ENCODE peak calls at places on chromosomes 4 and X, in ten cellular contexts. Z, W, F, L, J, X, G, M, N and P are unnamed samples. For H3K4me1, the result is how much of the 10 kb centered on the place peaks cover.

GRCh38 chrX:71366674-71367256 is 608 bp downstream of the TAF1 start:
- DNase-seq in Z (peak), W (no peak), F (no peak), L (peak), J (peak), X (peak), G (no peak), M (peak), N (no peak), P (peak)

GRCh38 chr4:67327245-67327860 is 217.9 kb downstream of the CENPC start:
- DNase-seq in Z (peak), W (peak), F (no peak), L (peak), J (peak), X (no peak), G (peak), M (peak), N (peak), P (peak)

GRCh38 chr4:25500626-25501318 is 123.7 kb downstream of the ANAPC4 start:
- DNase-seq in Z (no peak), W (no peak), F (no peak), L (no peak), J (no peak), X (no peak), G (no peak), M (no peak), N (no peak), P (no peak)

GRCh38 chr4:19266566-19266965 is 985.1 kb upstream of the SLIT2 start:
- DNase-seq in Z (no peak), W (no peak), F (no peak), L (no peak), J (no peak), X (no peak), G (no peak), M (no peak), N (no peak), P (no peak)

GRCh38 chrX:47358387-47359065 is 11.9 kb upstream of the ZNF157 start:
- DNase-seq in Z (no peak), W (no peak), F (no peak), L (no peak), J (no peak), X (no peak), G (no peak), M (no peak), N (no peak), P (no peak)

GRCh38 chr4:2244947-2245786 is 3.2 kb upstream of the HAUS3 start:
- DNase-seq in Z (no peak), W (no peak), F (no peak), L (no peak), J (no peak), X (no peak), G (no peak), M (no peak), N (no peak), P (no peak)

GRCh38 chrX:33205321-33205720 is 6.0 kb downstream of the DMD start:
- DNase-seq in Z (no peak), W (no peak), F (no peak), L (no peak), J (peak), X (no peak), G (no peak), M (no peak), N (no peak), P (no peak)

GRCh38 chr4:36997727-36998126 is 246.8 kb upstream of the NWD2 start:
- DNase-seq in Z (no peak), W (no peak), F (no peak), L (no peak), J (no peak), X (no peak), G (no peak), M (no peak), N (no peak), P (no peak)

GRCh38 chrX:77085372-77085771 is 361.8 kb upstream of the FGF16 start:
- DNase-seq in Z (no peak), W (no peak), F (no peak), L (no peak), J (no peak), X (no peak), G (no peak), M (no peak), N (no peak), P (no peak)

GRCh38 chrX:132375941-132376340 is 112.9 kb downstream of the MBNL3 start:
- DNase-seq in Z (no peak), W (no peak), F (no peak), L (no peak), J (no peak), X (no peak), G (no peak), M (peak), N (no peak), P (no peak)

GRCh38 chr4:24515698-24516097 is 68.7 kb downstream of the DHX15 start:
- DNase-seq in Z (no peak), W (no peak), F (no peak), L (no peak), J (no peak), X (no peak), G (no peak), M (no peak), N (no peak), P (no peak)

GRCh38 chrX:112043997-112044396 is 38.6 kb downstream of the TRPC5 start:
- DNase-seq in Z (no peak), W (no peak), F (no peak), L (no peak), J (peak), X (no peak), G (no peak), M (peak), N (no peak), P (no peak)

GRCh38 chr4:48343531-48343930 is 2.2 kb downstream of the SLAIN2 start:
- DNase-seq in Z (no peak), W (no peak), F (no peak), L (no peak), J (peak), X (no peak), G (no peak), M (no peak), N (no peak), P (no peak)

GRCh38 chr4:102533348-102533747 is 32.2 kb downstream of the NFKB1 start:
- DNase-seq in Z (no peak), W (no peak), F (no peak), L (no peak), J (no peak), X (no peak), G (no peak), M (no peak), N (no peak), P (no peak)

GRCh38 chrX:72269671-72270251 is 7.3 kb downstream of the RPS4X start:
- DNase-seq in Z (no peak), W (no peak), F (no peak), L (no peak), J (peak), X (no peak), G (no peak), M (peak), N (peak), P (no peak)

GRCh38 chr4:181676546-181676945 is 566.7 kb upstream of the TENM3 start:
- DNase-seq in Z (no peak), W (no peak), F (no peak), L (no peak), J (no peak), X (no peak), G (no peak), M (no peak), N (no peak), P (no peak)

GRCh38 chrX:154429708-154430107 is 1.2 kb downstream of the ATP6AP1 start:
- DNase-seq in Z (no peak), W (no peak), F (no peak), L (no peak), J (no peak), X (no peak), G (no peak), M (no peak), N (no peak), P (peak)

GRCh38 chr4:111618908-111619307 is 526.3 kb upstream of the FAM241A start:
- DNase-seq in Z (no peak), W (no peak), F (no peak), L (no peak), J (peak), X (no peak), G (no peak), M (no peak), N (no peak), P (no peak)

GRCh38 chr4:985123-985830 is 1.6 kb upstream of the IDUA start:
- DNase-seq in Z (peak), W (peak), F (peak), L (peak), J (no peak), X (no peak), G (no peak), M (no peak), N (peak), P (no peak)
- TF ChIP-seq POLR2A in Z (no peak), W (no peak), F (peak), L (peak), J (no peak), X (no peak), G (no peak), M (no peak), N (no peak), P (no peak)

GRCh38 chrX:13123857-13124345 is 79.5 kb upstream of the FAM9C start:
- DNase-seq in Z (no peak), W (no peak), F (no peak), L (no peak), J (peak), X (no peak), G (no peak), M (peak), N (no peak), P (no peak)

GRCh38 chrX:13125188-13125587 is 80.8 kb upstream of the FAM9C start:
- DNase-seq in Z (no peak), W (no peak), F (no peak), L (no peak), J (no peak), X (no peak), G (no peak), M (no peak), N (peak), P (no peak)

GRCh38 chrX:13128104-13128503 is 83.7 kb upstream of the FAM9C start:
- DNase-seq in Z (no peak), W (no peak), F (no peak), L (no peak), J (peak), X (no peak), G (no peak), M (no peak), N (no peak), P (no peak)

GRCh38 chrX:13123247-13123856 is 78.9 kb upstream of the FAM9C start:
- DNase-seq in Z (no peak), W (no peak), F (no peak), L (no peak), J (no peak), X (no peak), G (no peak), M (peak), N (peak), P (no peak)

GRCh38 chrX:13126785-13127184 is 82.4 kb upstream of the FAM9C start:
- DNase-seq in Z (no peak), W (no peak), F (no peak), L (no peak), J (no peak), X (no peak), G (no peak), M (no peak), N (no peak), P (no peak)
- H3K4me1 ChIP-seq in Z (under half), W (under half), F (under half), L (under half), J (under half), X (under half), G (under half), M (half or more), N (under half), P (under half)

GRCh38 chr4:40377462-40378385 is 42.6 kb downstream of the CHRNA9 start:
- DNase-seq in Z (no peak), W (no peak), F (no peak), L (no peak), J (peak), X (no peak), G (no peak), M (peak), N (no peak), P (no peak)

GRCh38 chr4:40378619-40379018 is 43.5 kb downstream of the CHRNA9 start:
- DNase-seq in Z (no peak), W (no peak), F (no peak), L (no peak), J (no peak), X (no peak), G (no peak), M (no peak), N (no peak), P (no peak)

GRCh38 chr4:40375620-40376019 is 40.5 kb downstream of the CHRNA9 start:
- DNase-seq in Z (no peak), W (no peak), F (no peak), L (no peak), J (no peak), X (no peak), G (no peak), M (no peak), N (no peak), P (no peak)

GRCh38 chr4:40380647-40381046 is 45.5 kb downstream of the CHRNA9 start:
- DNase-seq in Z (no peak), W (no peak), F (no peak), L (no peak), J (no peak), X (no peak), G (no peak), M (no peak), N (no peak), P (no peak)

DNA sequence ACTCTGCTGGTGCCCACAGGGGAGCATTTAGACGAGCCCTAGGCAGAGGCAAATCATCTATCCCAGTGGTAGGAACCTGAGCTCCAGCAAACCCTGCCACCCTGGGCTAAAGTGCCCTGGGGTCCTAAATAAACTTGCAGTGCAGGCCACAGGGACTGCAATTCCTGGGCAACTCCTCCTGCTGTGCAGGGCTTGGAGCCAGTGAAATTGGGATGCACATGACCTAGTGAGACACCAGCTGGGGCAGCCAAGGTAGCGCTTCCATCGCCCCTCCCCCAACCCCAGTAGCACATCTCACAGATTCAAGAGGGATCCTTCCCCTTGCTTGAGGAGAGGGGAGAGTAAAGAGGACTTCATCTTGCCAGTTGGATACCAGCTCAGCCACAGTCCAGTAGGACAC is 44.1 kb downstream of the CHRNA9 start:
- DNase-seq in Z (no peak), W (no peak), F (no peak), L (no peak), J (no peak), X (no peak), G (no peak), M (no peak), N (no peak), P (no peak)
- H3K27ac ChIP-seq in Z (no peak), W (no peak), F (no peak), L (no peak), J (no peak), X (no peak), G (no peak), M (peak), N (no peak), P (no peak)

GRCh38 chr4:124713213-124713592 is 671 bp upstream of the ANKRD50 start:
- DNase-seq in Z (peak), W (peak), F (peak), L (peak), J (peak), X (peak), G (no peak), M (peak), N (peak), P (peak)
- TF ChIP-seq POLR2A in Z (no peak), W (no peak), F (peak), L (no peak), J (no peak), X (no peak), G (no peak), M (no peak), N (no peak), P (no peak)

GRCh38 chr4:5941601-5942000 is 48.7 kb upstream of the CRMP1 start:
- DNase-seq in Z (no peak), W (no peak), F (no peak), L (no peak), J (no peak), X (no peak), G (no peak), M (no peak), N (no peak), P (no peak)

GRCh38 chr4:5942947-5943346 is 50.1 kb upstream of the CRMP1 start:
- DNase-seq in Z (no peak), W (no peak), F (no peak), L (no peak), J (no peak), X (no peak), G (no peak), M (no peak), N (no peak), P (no peak)

GRCh38 chr4:5945171-5945570 is 52.3 kb upstream of the CRMP1 start:
- DNase-seq in Z (no peak), W (no peak), F (no peak), L (no peak), J (no peak), X (no peak), G (no peak), M (no peak), N (no peak), P (no peak)

GRCh38 chr4:5945936-5946335 is 53.0 kb upstream of the CRMP1 start:
- DNase-seq in Z (no peak), W (no peak), F (no peak), L (no peak), J (no peak), X (no peak), G (no peak), M (no peak), N (no peak), P (no peak)

DNA sequence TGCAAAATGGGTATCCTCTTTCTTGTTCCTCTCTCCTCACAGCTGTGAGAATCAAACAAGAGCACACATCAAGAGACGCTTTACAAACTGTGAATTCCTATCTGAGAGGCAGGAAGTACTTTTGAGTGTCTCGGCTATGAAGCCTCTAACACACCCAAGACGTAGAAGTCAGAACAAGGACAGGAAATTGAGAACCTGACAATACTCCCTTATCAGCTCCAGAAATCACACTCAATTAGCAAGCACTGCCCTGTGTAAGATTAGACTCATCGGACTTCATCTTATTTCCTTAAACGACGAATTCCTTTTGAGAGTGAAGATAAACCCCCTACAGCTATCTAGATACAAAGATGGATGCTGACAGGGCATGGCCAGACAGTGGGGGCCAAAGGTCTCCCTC is 50.7 kb upstream of the CRMP1 start:
- DNase-seq in Z (no peak), W (no peak), F (no peak), L (no peak), J (no peak), X (no peak), G (no peak), M (no peak), N (no peak), P (no peak)
- H3K4me1 ChIP-seq in Z (under half), W (under half), F (under half), L (under half), J (under half), X (under half), G (under half), M (under half), N (under half), P (under half)

GRCh38 chr4:7238300-7238960 is 46.1 kb downstream of the SORCS2 start:
- DNase-seq in Z (no peak), W (no peak), F (no peak), L (no peak), J (no peak), X (no peak), G (no peak), M (peak), N (no peak), P (no peak)
- H3K27ac ChIP-seq in Z (no peak), W (no peak), F (no peak), L (no peak), J (no peak), X (no peak), G (no peak), M (no peak), N (no peak), P (no peak)

GRCh38 chr4:704198-704891 is 1.3 kb upstream of the PCGF3 start:
- DNase-seq in Z (no peak), W (no peak), F (peak), L (no peak), J (no peak), X (peak), G (no peak), M (no peak), N (no peak), P (no peak)

GRCh38 chr4:704971-705277 is 708 bp upstream of the PCGF3 start:
- DNase-seq in Z (no peak), W (no peak), F (no peak), L (no peak), J (no peak), X (no peak), G (no peak), M (no peak), N (no peak), P (no peak)

GRCh38 chr4:703336-704197 is 2.1 kb upstream of the PCGF3 start:
- DNase-seq in Z (no peak), W (no peak), F (peak), L (no peak), J (no peak), X (peak), G (no peak), M (no peak), N (no peak), P (no peak)

GRCh38 chr4:706834-707598 is 1.4 kb downstream of the PCGF3 start:
- DNase-seq in Z (no peak), W (no peak), F (no peak), L (no peak), J (no peak), X (peak), G (no peak), M (no peak), N (no peak), P (no peak)

GRCh38 chr4:705278-706082 is at the start of gene PCGF3:
- DNase-seq in Z (peak), W (peak), F (peak), L (peak), J (peak), X (peak), G (peak), M (peak), N (peak), P (peak)
- TF ChIP-seq POLR2A in Z (no peak), W (peak), F (peak), L (peak), J (peak), X (peak), G (peak), M (peak), N (peak), P (no peak)

GRCh38 chr4:156038772-156039171 is 85.1 kb upstream of the CTSO start:
- DNase-seq in Z (no peak), W (no peak), F (no peak), L (no peak), J (no peak), X (no peak), G (no peak), M (no peak), N (no peak), P (no peak)

GRCh38 chr4:156036496-156036895 is 82.8 kb upstream of the CTSO start:
- DNase-seq in Z (no peak), W (no peak), F (no peak), L (no peak), J (no peak), X (no peak), G (no peak), M (no peak), N (no peak), P (no peak)
- H3K4me1 ChIP-seq in Z (under half), W (under half), F (under half), L (under half), J (under half), X (under half), G (under half), M (under half), N (under half), P (under half)